ENCODE peak calls at places on chromosomes 2 and 18, in nine cellular contexts. D is tibial nerve, M is iPS DF 6.9, N is breast epithelium, K is colonic mucosa, J is ovary, R is adrenal gland, A is heart right ventricle, G is tibial artery. E is an unnamed sample. For H3K4me1, the result is how much of the 10 kb centered on the place peaks cover.

GRCh38 chr2:17894551-17894950 is 16.1 kb downstream of the KCNS3 start:
- DNase-seq in G (no peak), J (no peak), A (no peak), N (no peak), D (no peak), K (no peak), R (no peak), M (no peak), E (peak)

GRCh38 chr2:52269696-52270485 is 1238.0 kb upstream of the NRXN1 start:
- DNase-seq in M (no peak), G (no peak), K (no peak), J (no peak), N (no peak), D (no peak), R (no peak), A (no peak), E (no peak)

GRCh38 chr2:210421916-210422315 is 54.6 kb downstream of the LANCL1 start:
- DNase-seq in J (no peak), N (no peak), A (no peak), D (no peak), G (no peak), R (no peak), K (no peak), M (no peak), E (no peak)

GRCh38 chr2:230758566-230759480 is 46.2 kb downstream of the CAB39 start:
- DNase-seq in R (no peak), D (no peak), G (no peak), J (no peak), K (no peak), A (no peak), N (no peak), M (no peak), E (no peak)

GRCh38 chr2:109317471-109318090 is 188.6 kb downstream of the SH3RF3 start:
- DNase-seq in A (no peak), R (no peak), K (no peak), G (no peak), N (no peak), D (no peak), J (no peak), M (no peak), E (peak)

GRCh38 chr2:230938516-230939065 is 13.5 kb upstream of the GPR55 start:
- DNase-seq in D (no peak), M (no peak), G (no peak), J (no peak), A (no peak), K (no peak), R (no peak), N (no peak), E (no peak)

GRCh38 chr2:38099096-38099997 is 23.4 kb upstream of the CYP1B1 start:
- DNase-seq in J (no peak), A (no peak), K (no peak), G (no peak), N (no peak), M (no peak), D (no peak), R (no peak), E (no peak)

GRCh38 chr18:65409266-65409665 is 341.5 kb upstream of the CDH7 start:
- DNase-seq in G (no peak), K (no peak), M (no peak), R (no peak), N (no peak), D (no peak), J (no peak), A (no peak), E (no peak)

GRCh38 chr2:172098287-172098649 is 4.4 kb downstream of the DLX2 start:
- DNase-seq in G (no peak), J (no peak), N (no peak), K (no peak), M (no peak), A (no peak), D (no peak), R (no peak), E (no peak)

GRCh38 chr2:20164061-20164733 is 60.7 kb downstream of the SDC1 start:
- DNase-seq in A (no peak), D (no peak), R (no peak), J (no peak), G (no peak), M (no peak), K (no peak), N (no peak), E (no peak)

GRCh38 chr18:48018806-48019295 is 88.4 kb upstream of the SMAD2 start:
- DNase-seq in K (no peak), R (no peak), N (no peak), G (no peak), D (no peak), A (no peak), J (no peak), M (no peak), E (no peak)

GRCh38 chr18:59639136-59639535 is 58.1 kb downstream of the CCBE1 start:
- DNase-seq in J (no peak), D (no peak), K (no peak), N (no peak), A (no peak), R (no peak), G (no peak), M (no peak), E (no peak)

GRCh38 chr2:3108710-3109702 is 268.6 kb downstream of the EIPR1 start:
- DNase-seq in D (no peak), M (no peak), G (no peak), R (no peak), K (peak), J (no peak), A (no peak), N (no peak), E (no peak)

GRCh38 chr2:45184606-45185005 is 175.4 kb upstream of the SIX2 start:
- DNase-seq in N (no peak), J (no peak), R (no peak), M (no peak), D (no peak), K (no peak), A (no peak), G (no peak), E (no peak)

GRCh38 chr18:35672897-35673296 is 91.4 kb downstream of the GALNT1 start:
- DNase-seq in N (no peak), A (no peak), G (no peak), J (no peak), K (peak), R (peak), D (no peak), M (no peak), E (no peak)

GRCh38 chr18:50277935-50278334 is 3.4 kb downstream of the MBD1 start:
- DNase-seq in D (no peak), R (no peak), A (no peak), J (no peak), N (no peak), K (no peak), M (no peak), G (no peak), E (no peak)

GRCh38 chr18:13262839-13263691 is 44.5 kb downstream of the LDLRAD4 start:
- DNase-seq in D (no peak), M (no peak), A (no peak), K (no peak), J (no peak), R (no peak), N (no peak), G (peak), E (no peak)

GRCh38 chr18:74906189-74906588 is 302.8 kb downstream of the PTGR3 start:
- DNase-seq in N (no peak), M (no peak), J (no peak), G (no peak), K (peak), A (no peak), R (no peak), D (no peak), E (no peak)

GRCh38 chr2:219020604-219021365 is 20.5 kb downstream of the CFAP65 start:
- DNase-seq in R (no peak), K (no peak), A (no peak), J (no peak), M (no peak), D (no peak), N (no peak), G (no peak), E (peak)

GRCh38 chr2:52886556-52886955 is 881.0 kb upstream of the CHAC2 start:
- DNase-seq in G (no peak), K (no peak), M (no peak), D (no peak), N (no peak), A (no peak), J (no peak), R (no peak), E (no peak)

GRCh38 chr2:22020101-22020742 is 896.5 kb downstream of the TDRD15 start:
- DNase-seq in K (no peak), A (no peak), D (no peak), N (no peak), J (no peak), R (no peak), G (no peak), M (no peak), E (no peak)

GRCh38 chr2:127621981-127622431 is 23.9 kb upstream of the GPR17 start:
- DNase-seq in J (no peak), G (no peak), K (no peak), N (no peak), R (no peak), D (no peak), M (no peak), A (no peak), E (no peak)

GRCh38 chr2:1132328-1132964 is 181.8 kb downstream of the SNTG2 start:
- DNase-seq in G (no peak), J (no peak), M (no peak), A (no peak), K (no peak), D (no peak), R (no peak), N (no peak), E (no peak)

GRCh38 chr2:46050489-46050888 is 246.7 kb upstream of the EPAS1 start:
- DNase-seq in G (no peak), M (no peak), D (no peak), A (no peak), K (no peak), N (no peak), J (no peak), R (no peak), E (no peak)

GRCh38 chr2:155377931-155378444 is 679.5 kb downstream of the KCNJ3 start:
- DNase-seq in J (no peak), K (no peak), N (no peak), R (no peak), G (no peak), M (no peak), D (no peak), A (no peak), E (no peak)

GRCh38 chr2:89781962-89782361 is 1090.5 kb downstream of the RPIA start:
- DNase-seq in A (no peak), R (no peak), D (no peak), K (no peak), N (no peak), G (no peak), M (no peak), J (no peak), E (no peak)

GRCh38 chr2:34652636-34653035 is 1053.5 kb upstream of the FAM98A start:
- DNase-seq in R (no peak), M (no peak), G (no peak), K (no peak), D (no peak), A (no peak), N (no peak), J (no peak), E (no peak)

GRCh38 chr2:98438190-98439133 is 6.2 kb upstream of the INPP4A start:
- DNase-seq in N (no peak), K (no peak), A (no peak), R (no peak), M (no peak), D (no peak), G (no peak), J (no peak), E (no peak)

GRCh38 chr2:187702157-187702556 is 147.9 kb upstream of the TFPI start:
- DNase-seq in N (no peak), D (no peak), M (no peak), K (no peak), R (no peak), A (no peak), G (no peak), J (no peak), E (no peak)

GRCh38 chr18:11175266-11175947 is 26.0 kb upstream of the PIEZO2 start:
- DNase-seq in K (no peak), J (no peak), A (no peak), D (no peak), G (no peak), N (no peak), R (no peak), M (no peak), E (no peak)

GRCh38 chr2:156687715-156688114 is 251.5 kb downstream of the GPD2 start:
- DNase-seq in M (no peak), N (no peak), D (no peak), R (no peak), K (no peak), A (no peak), G (no peak), J (no peak), E (peak)

GRCh38 chr2:16960579-16960978 is 294.9 kb upstream of the CYRIA start:
- DNase-seq in K (no peak), M (no peak), A (no peak), N (no peak), G (no peak), R (no peak), D (no peak), J (no peak), E (no peak)

GRCh38 chr2:204625135-204625534 is 79.9 kb downstream of the PARD3B start:
- DNase-seq in N (no peak), G (no peak), R (no peak), A (no peak), M (no peak), J (no peak), K (peak), D (no peak), E (no peak)

GRCh38 chr2:203740741-203741363 is 34.4 kb downstream of the CD28 start:
- DNase-seq in R (no peak), J (no peak), D (no peak), G (no peak), K (no peak), A (no peak), M (no peak), N (no peak), E (no peak)

GRCh38 chr2:187879491-187879890 is 325.3 kb upstream of the TFPI start:
- DNase-seq in D (no peak), A (no peak), M (no peak), K (no peak), J (no peak), N (no peak), G (no peak), R (no peak), E (no peak)

GRCh38 chr2:152176113-152176714 is 651 bp upstream of the STAM2 start:
- DNase-seq in A (no peak), D (no peak), M (no peak), G (no peak), J (no peak), R (no peak), K (no peak), N (no peak), E (no peak)

GRCh38 chr2:150469706-150470105 is 17.8 kb downstream of the RND3 start:
- DNase-seq in J (no peak), M (no peak), D (no peak), A (no peak), K (no peak), N (no peak), G (no peak), R (no peak), E (no peak)
- H3K4me1 ChIP-seq in J (under half), M (under half), D (half or more), A (under half), K (under half), N (under half), G (under half), R (under half), E (under half)

GRCh38 chr2:217360781-217361485 is 501.1 kb upstream of the TNP1 start:
- DNase-seq in N (no peak), M (no peak), J (peak), G (peak), K (no peak), A (no peak), D (no peak), R (peak), E (peak)
- H3K4me1 ChIP-seq in N (under half), M (under half), J (under half), G (half or more), K (under half), A (under half), D (half or more), R (half or more), E (under half)

DNA sequence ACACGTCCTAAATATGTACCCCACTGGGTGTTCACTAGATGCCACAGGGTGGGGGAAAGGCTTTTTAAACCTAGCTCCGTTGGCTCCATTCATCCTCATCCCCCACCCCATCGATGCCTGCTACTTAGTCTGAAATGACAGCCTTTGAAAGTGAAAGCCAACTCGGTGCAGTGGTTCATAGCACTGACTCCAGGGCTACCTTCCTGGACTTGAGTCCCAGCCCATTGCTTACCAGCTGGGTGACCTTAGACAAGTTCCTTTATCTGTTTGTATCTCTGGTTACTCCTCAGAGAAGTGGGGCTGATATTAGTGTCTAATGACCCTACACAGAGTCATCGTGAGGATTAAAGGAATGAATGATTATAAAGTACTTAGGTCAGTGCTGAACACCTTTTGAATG is 24.4 kb downstream of the EHD3 start:
- DNase-seq in K (no peak), G (no peak), J (no peak), R (no peak), D (no peak), M (no peak), N (no peak), A (no peak), E (no peak)
- H3K4me1 ChIP-seq in K (under half), G (under half), J (under half), R (under half), D (under half), M (under half), N (under half), A (under half), E (under half)

DNA sequence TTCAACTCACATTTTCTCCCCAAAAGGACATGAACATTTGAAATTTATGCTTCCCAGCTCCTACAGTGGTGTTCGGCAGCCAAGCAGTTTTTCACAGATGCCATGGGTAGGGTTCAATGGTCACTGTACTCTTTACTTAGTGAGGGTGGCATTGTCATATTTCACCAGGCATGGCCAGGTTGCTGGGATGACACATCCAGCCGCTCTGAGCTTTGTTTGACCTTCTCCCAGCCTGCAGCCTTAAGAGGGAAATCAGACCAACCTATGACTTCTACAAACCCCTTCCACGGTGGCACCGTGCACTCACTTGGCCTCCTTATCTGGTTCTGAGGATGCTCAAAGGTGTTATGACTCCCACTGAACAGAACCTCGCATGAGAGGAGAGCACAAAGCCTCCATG is 108.4 kb upstream of the SH3BP4 start:
- DNase-seq in J (no peak), G (no peak), D (no peak), A (no peak), K (no peak), N (no peak), R (peak), M (no peak), E (no peak)
- H3K4me1 ChIP-seq in J (under half), G (under half), D (under half), A (under half), K (under half), N (under half), R (under half), M (under half), E (under half)

DNA sequence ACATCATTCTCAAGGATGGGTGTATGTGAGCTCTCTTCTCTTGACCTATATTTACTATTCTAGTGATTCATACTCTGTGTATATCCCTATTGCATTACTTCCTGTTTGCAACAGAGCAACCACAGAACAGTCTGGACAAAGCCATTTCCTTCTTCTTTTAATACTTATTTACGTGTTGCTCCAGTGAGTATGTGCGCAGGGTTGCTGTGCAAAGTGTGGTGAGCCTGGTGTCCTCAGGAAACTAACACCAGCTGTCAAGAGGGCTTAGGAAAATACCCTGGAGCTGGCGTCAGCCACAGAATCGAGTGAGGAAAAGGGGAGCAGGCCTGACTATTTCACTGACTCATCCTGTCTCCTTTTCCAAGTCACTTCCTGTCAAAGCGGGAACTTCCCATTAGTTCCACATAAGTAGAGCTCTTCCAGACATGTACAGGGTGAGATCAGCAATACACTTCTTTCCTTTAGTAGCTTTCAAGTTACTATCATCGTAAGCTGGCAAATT is 214.1 kb upstream of the COPS8 start:
- DNase-seq in D (no peak), M (no peak), J (no peak), A (peak), K (peak), G (peak), R (peak), N (peak), E (peak)
- H3K4me1 ChIP-seq in D (under half), M (under half), J (under half), A (under half), K (under half), G (under half), R (under half), N (under half), E (under half)

GRCh38 chr2:28796620-28797019 is 14.0 kb upstream of the SPDYA start:
- DNase-seq in D (no peak), M (no peak), N (no peak), A (no peak), K (no peak), G (no peak), R (no peak), J (no peak), E (no peak)

GRCh38 chr2:28802975-28803429 is 7.6 kb upstream of the SPDYA start:
- DNase-seq in R (no peak), G (no peak), K (no peak), D (no peak), M (no peak), J (no peak), A (no peak), N (no peak), E (no peak)

DNA sequence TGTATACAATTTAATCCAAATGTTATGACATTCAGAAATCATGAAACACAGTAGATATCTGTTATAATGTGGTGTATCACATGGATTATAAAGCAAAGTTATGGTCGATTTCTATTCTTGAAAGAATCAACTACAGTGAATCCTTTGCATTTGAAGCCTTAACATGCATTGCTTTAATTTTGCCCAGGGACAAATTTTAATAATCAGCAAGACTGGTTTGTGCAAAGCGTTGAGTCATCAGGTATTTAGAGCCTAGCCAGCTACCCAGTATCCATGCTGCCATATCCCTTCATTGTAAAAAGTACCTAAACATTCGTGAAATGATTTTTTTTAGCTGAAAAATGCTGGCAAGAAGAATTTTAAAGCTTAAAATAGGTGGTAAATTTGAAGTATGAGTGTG is 8.9 kb upstream of the SPDYA start:
- DNase-seq in J (no peak), D (no peak), N (no peak), G (no peak), K (no peak), M (no peak), R (no peak), A (no peak), E (no peak)
- H3K4me1 ChIP-seq in J (under half), D (under half), N (under half), G (under half), K (under half), M (under half), R (under half), A (under half), E (under half)

GRCh38 chr2:234290196-234290595 is 206.7 kb downstream of the ARL4C start:
- DNase-seq in G (no peak), J (no peak), K (no peak), D (no peak), A (no peak), N (no peak), M (no peak), R (no peak), E (no peak)
- H3K4me1 ChIP-seq in G (under half), J (under half), K (under half), D (under half), A (under half), N (under half), M (under half), R (under half), E (under half)